ENCODE peak calls at places on chromosomes 4 and X, in seven cellular contexts. Y is cardiac muscle cell, W is neuronal stem cell, L is kidney, M is mesendoderm, E is A549, Q is endodermal cell. K is an unnamed sample. For H3K4me1, the result is how much of the 10 kb centered on the place peaks cover.

GRCh38 chr4:83890816-83891215 is 354.9 kb downstream of the GPAT3 start:
- DNase-seq in Y (no peak), W (no peak), L (no peak), M (no peak), E (no peak), Q (no peak), K (no peak)

GRCh38 chrX:17590892-17591740 is 146.2 kb upstream of the SCML1 start:
- DNase-seq in Y (peak), W (peak), L (peak), M (peak), E (peak), Q (peak), K (peak)

GRCh38 chr4:158856852-158857251 is 88.0 kb downstream of the FNIP2 start:
- DNase-seq in Y (peak), W (no peak), L (no peak), M (peak), E (no peak), Q (no peak), K (no peak)

GRCh38 chr4:83889802-83890201 is 353.9 kb downstream of the GPAT3 start:
- DNase-seq in Y (peak), W (no peak), L (no peak), M (no peak), E (peak), Q (no peak), K (no peak)

GRCh38 chr4:16952896-16953605 is 54.6 kb upstream of the LDB2 start:
- DNase-seq in Y (peak), W (no peak), L (no peak), M (no peak), E (no peak), Q (no peak), K (no peak)

GRCh38 chr4:150070464-150071170 is 7.6 kb upstream of the DCLK2 start:
- DNase-seq in Y (no peak), W (no peak), L (no peak), M (peak), E (no peak), Q (no peak), K (no peak)

GRCh38 chr4:147160908-147161513 is 215.3 kb upstream of the TTC29 start:
- DNase-seq in Y (peak), W (peak), L (no peak), M (peak), E (peak), Q (peak), K (peak)

GRCh38 chrX:134670241-134670811 is 12.1 kb upstream of the PLAC1 start:
- DNase-seq in Y (peak), W (no peak), L (peak), M (peak), E (peak), Q (peak), K (peak)

GRCh38 chrX:153641575-153642312 is 5.3 kb upstream of the DUSP9 start:
- DNase-seq in Y (no peak), W (no peak), L (no peak), M (peak), E (no peak), Q (peak), K (no peak)

GRCh38 chr4:141962486-141962885 is 326.1 kb downstream of the IL15 start:
- DNase-seq in Y (no peak), W (no peak), L (no peak), M (no peak), E (no peak), Q (no peak), K (no peak)

GRCh38 chr4:165635261-165635838 is 237.7 kb upstream of the TLL1 start:
- DNase-seq in Y (no peak), W (no peak), L (no peak), M (no peak), E (no peak), Q (no peak), K (peak)

GRCh38 chr4:17335371-17335770 is 176.5 kb downstream of the QDPR start:
- DNase-seq in Y (no peak), W (no peak), L (no peak), M (no peak), E (no peak), Q (no peak), K (no peak)

GRCh38 chrX:103584606-103585005 is 709 bp upstream of the TCEAL4 start:
- DNase-seq in Y (peak), W (no peak), L (no peak), M (no peak), E (no peak), Q (no peak), K (peak)

GRCh38 chr4:2241410-2242353 is at the start of the genes HAUS3 and POLN:
- DNase-seq in Y (peak), W (peak), L (peak), M (peak), E (peak), Q (peak), K (peak)
- H3K4me3 ChIP-seq in Y (peak), W (peak), L (peak), M (peak), E (peak), Q (peak), K (peak)

GRCh38 chr4:125041372-125041930 is 273.3 kb upstream of the FAT4 start:
- DNase-seq in Y (peak), W (no peak), L (no peak), M (peak), E (no peak), Q (no peak), K (no peak)

GRCh38 chr4:125043453-125043852 is 271.3 kb upstream of the FAT4 start:
- DNase-seq in Y (no peak), W (no peak), L (no peak), M (no peak), E (no peak), Q (no peak), K (no peak)

GRCh38 chr4:125045311-125045710 is 269.4 kb upstream of the FAT4 start:
- DNase-seq in Y (no peak), W (no peak), L (no peak), M (no peak), E (no peak), Q (no peak), K (no peak)

GRCh38 chr4:125044886-125045285 is 269.9 kb upstream of the FAT4 start:
- DNase-seq in Y (no peak), W (no peak), L (no peak), M (no peak), E (no peak), Q (no peak), K (no peak)

DNA sequence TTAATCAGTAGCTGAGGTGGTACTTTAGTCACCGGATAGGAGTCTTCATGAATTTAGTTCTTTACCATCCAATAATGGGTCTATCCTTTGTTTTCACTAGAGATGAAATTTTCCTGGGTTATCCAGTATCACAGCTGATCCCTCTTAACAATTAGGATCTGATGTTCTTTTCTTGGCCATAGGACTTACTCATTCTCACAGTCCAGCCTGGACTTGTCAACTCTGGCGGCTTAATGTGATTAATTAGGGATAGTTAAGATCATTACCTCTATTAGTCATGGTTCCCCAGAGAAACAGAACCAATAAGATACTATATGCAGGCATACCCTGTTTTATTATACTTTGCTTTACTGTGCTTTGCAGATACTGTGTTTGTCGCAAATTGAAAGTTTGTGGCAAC is 272.7 kb upstream of the FAT4 start:
- DNase-seq in Y (no peak), W (no peak), L (no peak), M (no peak), E (no peak), Q (no peak), K (no peak)
- H3K4me1 ChIP-seq in Y (under half), W (under half), L (under half), M (under half), E (under half), Q (under half), K (under half)

DNA sequence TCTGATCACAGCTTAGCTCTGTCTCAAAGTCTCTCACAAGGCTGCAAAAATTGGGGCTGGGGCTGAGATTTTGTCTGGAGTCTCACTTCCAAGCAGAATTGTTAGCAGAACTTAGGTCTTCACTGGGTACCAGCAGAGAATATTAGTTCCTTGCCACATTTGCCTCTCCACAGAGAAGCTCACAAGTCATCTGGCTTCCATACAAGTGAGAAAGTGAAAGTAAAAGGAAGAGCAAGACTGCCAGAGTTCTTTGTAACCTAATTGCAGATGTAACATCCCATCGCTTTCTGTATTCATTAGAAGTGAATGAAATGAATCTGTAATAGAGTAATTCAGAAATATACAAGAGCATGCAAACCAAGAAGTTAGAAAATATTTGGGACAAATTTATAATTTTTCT is 624.1 kb upstream of the GNPDA2 start:
- DNase-seq in Y (peak), W (no peak), L (no peak), M (no peak), E (no peak), Q (no peak), K (peak)
- H3K4me3 ChIP-seq in Y (no peak), W (no peak), L (peak), M (no peak), E (no peak), Q (no peak), K (peak)

DNA sequence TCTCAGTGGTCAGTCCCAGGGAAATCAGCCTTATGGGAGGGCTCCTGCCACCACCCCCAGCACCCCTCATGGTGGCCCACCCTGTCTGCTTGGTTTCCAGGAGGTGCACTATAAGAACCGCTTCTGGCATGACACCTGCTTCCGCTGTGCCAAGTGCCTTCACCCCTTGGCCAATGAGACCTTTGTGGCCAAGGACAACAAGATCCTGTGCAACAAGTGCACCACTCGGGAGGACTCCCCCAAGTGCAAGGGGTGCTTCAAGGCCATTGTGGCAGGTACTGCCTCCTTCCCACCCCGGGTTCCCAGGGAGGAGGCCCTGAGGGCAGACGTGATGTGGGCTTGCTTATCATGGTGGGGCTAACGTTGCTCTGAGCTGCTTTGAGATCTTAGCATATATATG is 44.3 kb downstream of the MAP7D3 start:
- DNase-seq in Y (no peak), W (no peak), L (no peak), M (no peak), E (no peak), Q (no peak), K (no peak)
- H3K4me1 ChIP-seq in Y (under half), W (under half), L (under half), M (under half), E (under half), Q (under half), K (under half)

GRCh38 chr4:184844742-184845141 is 19.0 kb upstream of the ACSL1 start:
- DNase-seq in Y (no peak), W (no peak), L (no peak), M (no peak), E (no peak), Q (no peak), K (no peak)

GRCh38 chr4:184843984-184844554 is 18.3 kb upstream of the ACSL1 start:
- DNase-seq in Y (peak), W (no peak), L (no peak), M (no peak), E (no peak), Q (no peak), K (no peak)

GRCh38 chr4:184845367-184846011 is 19.7 kb upstream of the ACSL1 start:
- DNase-seq in Y (peak), W (no peak), L (no peak), M (no peak), E (no peak), Q (no peak), K (peak)

GRCh38 chr4:184848510-184848909 is 22.7 kb upstream of the ACSL1 start:
- DNase-seq in Y (no peak), W (no peak), L (no peak), M (no peak), E (no peak), Q (no peak), K (no peak)

GRCh38 chr4:184846531-184846930 is 20.8 kb upstream of the ACSL1 start:
- DNase-seq in Y (no peak), W (no peak), L (no peak), M (no peak), E (no peak), Q (no peak), K (no peak)
- H3K4me3 ChIP-seq in Y (no peak), W (no peak), L (no peak), M (no peak), E (no peak), Q (no peak), K (no peak)

DNA sequence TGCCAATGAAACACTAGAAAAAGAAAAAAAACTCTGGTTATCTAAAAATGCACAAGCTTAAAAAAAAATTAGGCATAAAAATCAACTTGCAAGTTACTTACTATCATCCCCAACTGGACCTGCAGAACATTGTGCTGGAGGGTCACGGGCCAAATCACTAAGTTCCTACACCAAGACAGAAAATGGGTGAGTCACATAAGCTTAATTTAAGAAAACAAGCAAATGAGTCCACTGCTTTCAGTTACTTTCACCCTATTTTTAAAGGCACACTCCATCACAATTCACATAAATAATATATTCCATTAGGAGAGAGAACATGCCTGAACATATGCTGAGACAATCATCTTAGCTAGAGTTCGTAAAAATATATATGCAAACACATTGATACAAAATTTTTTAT is 17.7 kb downstream of the UBE2D3 start:
- DNase-seq in Y (no peak), W (no peak), L (no peak), M (no peak), E (no peak), Q (no peak), K (no peak)
- H3K4me1 ChIP-seq in Y (under half), W (under half), L (under half), M (under half), E (under half), Q (under half), K (under half)

DNA sequence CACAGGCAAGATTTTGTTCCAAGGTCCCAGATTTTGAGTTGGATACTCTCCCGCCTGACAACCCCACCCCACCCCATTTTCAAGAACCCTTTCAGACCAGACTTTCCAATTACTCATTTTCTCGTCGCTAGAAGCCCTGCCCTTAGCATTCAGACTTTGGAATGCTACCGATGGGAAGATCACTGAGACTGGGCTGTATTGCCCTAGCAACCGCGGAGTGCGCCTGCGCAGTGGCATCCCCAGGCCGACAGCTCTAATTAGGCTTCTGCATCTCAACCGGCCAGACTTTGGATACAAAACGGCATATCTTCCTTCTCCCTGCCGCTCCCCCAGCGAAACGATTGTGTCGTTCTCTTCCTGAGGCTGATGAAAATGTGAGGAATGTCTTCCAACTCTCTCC is 3.4 kb downstream of the MAGEE2 start:
- DNase-seq in Y (no peak), W (peak), L (peak), M (no peak), E (no peak), Q (no peak), K (no peak)
- H3K4me3 ChIP-seq in Y (no peak), W (no peak), L (no peak), M (no peak), E (no peak), Q (no peak), K (no peak)